ENCODE peak calls at places on chromosomes 4 and X, in six cellular contexts. Y is HT-29, B is NCI-H345, A is Kasumi-1, I is activated T-helper 1 cell treated with Interleukin-2 at 50 U/mL for 16 hours, S is thyroid gland. R is an unnamed sample.

GRCh38 chr4:1200425-1201035 is 28.1 kb upstream of the SPON2 start:
- DNase-seq in Y (no peak), B (no peak), A (peak), I (no peak), S (peak), R (no peak)

GRCh38 chr4:64272432-64272831 is 136.8 kb downstream of the TECRL start:
- DNase-seq in Y (no peak), B (no peak), A (no peak), I (no peak), S (no peak), R (no peak)

GRCh38 chr4:164779811-164780216 is 25.9 kb downstream of the SMIM31 start:
- DNase-seq in Y (peak), B (peak), A (peak), I (no peak), S (peak), R (peak)

GRCh38 chr4:109177411-109177810 is 125.0 kb downstream of the COL25A1 start:
- DNase-seq in Y (no peak), B (no peak), A (no peak), I (no peak), S (no peak), R (no peak)

GRCh38 chrX:133373366-133374079 is 41.8 kb downstream of the GPC4 start:
- DNase-seq in Y (no peak), B (no peak), A (no peak), I (no peak), S (no peak), R (no peak)

GRCh38 chrX:31606796-31607195 is 535.0 kb upstream of the FTHL17 start:
- DNase-seq in Y (no peak), B (no peak), A (no peak), I (no peak), S (no peak), R (no peak)

GRCh38 chr4:185885604-185886003 is 73.6 kb upstream of the SORBS2 start:
- DNase-seq in Y (no peak), B (no peak), A (no peak), I (no peak), S (no peak), R (no peak)

GRCh38 chrX:48613502-48614160 is 16.3 kb downstream of the WDR13 start:
- DNase-seq in Y (no peak), B (no peak), A (no peak), I (no peak), S (no peak), R (no peak)

GRCh38 chr4:8385106-8385505 is 55.4 kb downstream of the ACOX3 start:
- DNase-seq in Y (no peak), B (no peak), A (no peak), I (no peak), S (no peak), R (no peak)

GRCh38 chr4:145554691-145555090 is 64.5 kb upstream of the MMAA start:
- DNase-seq in Y (peak), B (no peak), A (no peak), I (no peak), S (no peak), R (no peak)

GRCh38 chr4:164783966-164784365 is 30.0 kb downstream of the SMIM31 start:
- DNase-seq in Y (no peak), B (no peak), A (no peak), I (no peak), S (no peak), R (no peak)

GRCh38 chr4:14566518-14566917 is 435.8 kb upstream of the CPEB2 start:
- DNase-seq in Y (no peak), B (no peak), A (no peak), I (no peak), S (no peak), R (no peak)

GRCh38 chrX:104136241-104137019 is 20.4 kb downstream of the SLC25A53 start:
- DNase-seq in Y (peak), B (peak), A (peak), I (peak), S (peak), R (peak)

GRCh38 chrX:11619426-11619825 is 46.3 kb downstream of the ARHGAP6 start:
- DNase-seq in Y (no peak), B (no peak), A (no peak), I (no peak), S (no peak), R (no peak)

GRCh38 chr4:165378763-165379631 is at the start of gene CPE:
- DNase-seq in Y (no peak), B (peak), A (peak), I (peak), S (peak), R (peak)

GRCh38 chr4:7017446-7018048 is 25.6 kb upstream of the TADA2B start:
- DNase-seq in Y (no peak), B (no peak), A (no peak), I (no peak), S (no peak), R (no peak)

GRCh38 chr4:180148737-180149136 is 2094.5 kb upstream of the TENM3 start:
- DNase-seq in Y (no peak), B (no peak), A (no peak), I (no peak), S (no peak), R (no peak)